ENCODE peak calls at places on chromosomes 7 and 10, in seven cellular contexts. L is mucosa of descending colon, P is thoracic aorta, K is WTC11, T is NB4, O is HepG2, X is GM12865. M is an unnamed sample.

GRCh38 chr7:121083138-121083789 is 94.8 kb downstream of the CPED1 start:
- DNase-seq in T (no peak), X (no peak), P (no peak), L (no peak), O (no peak), K (no peak), M (no peak)

GRCh38 chr7:31129067-31129466 is 77.0 kb downstream of the ADCYAP1R1 start:
- DNase-seq in P (no peak), O (no peak), X (no peak), L (no peak), T (no peak), K (no peak), M (no peak)

GRCh38 chr7:1531263-1531978 is 919 bp downstream of the MAFK start:
- DNase-seq in O (no peak), T (peak; percentile 67), L (peak; percentile 78), X (no peak), P (no peak), K (no peak), M (peak; percentile 48)

GRCh38 chr7:140230517-140230861 is 53.7 kb upstream of the KDM7A start:
- DNase-seq in P (no peak), T (no peak), X (peak; percentile 52), O (peak; percentile 35), K (no peak), L (peak; percentile 90), M (peak; percentile 84)

GRCh38 chr10:5888843-5889623 is 660 bp downstream of the ANKRD16 start:
- DNase-seq in T (peak; percentile 64), P (no peak), L (peak; percentile 71), K (peak; percentile 60), O (peak; percentile 25), X (peak; percentile 61), M (peak; percentile 59)

GRCh38 chr10:15858895-15859294 is 1.4 kb downstream of the MINDY3 start:
- DNase-seq in L (no peak), P (no peak), X (no peak), K (no peak), O (no peak), T (no peak), M (no peak)

GRCh38 chr10:33706191-33706590 is 371.7 kb upstream of the NRP1 start:
- DNase-seq in L (no peak), X (no peak), O (no peak), T (no peak), K (no peak), P (no peak), M (no peak)

GRCh38 chr10:49593998-49594397 is 16.1 kb upstream of the SLC18A3 start:
- DNase-seq in O (no peak), X (no peak), K (no peak), P (no peak), T (no peak), L (no peak), M (no peak)

GRCh38 chr10:98488669-98489430 is 42.1 kb upstream of the HPS1 start:
- DNase-seq in X (no peak), T (no peak), K (no peak), L (no peak), O (peak; percentile 81), P (no peak), M (no peak)

GRCh38 chr7:24034251-24034650 is 249.7 kb upstream of the NPY start:
- DNase-seq in T (no peak), L (no peak), P (no peak), K (no peak), O (no peak), X (no peak), M (no peak)

GRCh38 chr7:95469187-95469586 is 16.6 kb upstream of the ASB4 start:
- DNase-seq in K (no peak), T (no peak), P (no peak), X (no peak), L (no peak), O (no peak), M (no peak)

GRCh38 chr7:51085034-51085692 is 231.4 kb downstream of the COBL start:
- DNase-seq in P (no peak), L (no peak), X (no peak), T (no peak), K (no peak), O (no peak), M (no peak)

GRCh38 chr10:97150616-97151015 is 35.1 kb downstream of the SLIT1 start:
- DNase-seq in L (no peak), T (no peak), O (no peak), K (no peak), X (no peak), P (no peak), M (no peak)

GRCh38 chr10:133261726-133262325 is 14.8 kb downstream of the ADAM8 start:
- DNase-seq in L (peak; percentile 94), T (peak; percentile 82), O (no peak), X (peak; percentile 89), K (peak; percentile 81), P (peak; percentile 65), M (peak; percentile 91)

GRCh38 chr7:138575897-138576428 is 115.9 kb downstream of the TRIM24 start:
- DNase-seq in T (no peak), P (no peak), X (no peak), L (no peak), K (no peak), O (no peak), M (no peak)

GRCh38 chr7:77788327-77788902 is 9.8 kb downstream of the TMEM60 start:
- DNase-seq in X (peak; percentile 8), P (no peak), L (no peak), O (no peak), T (no peak), K (no peak), M (no peak)

GRCh38 chr7:20199015-20199737 is 18.0 kb downstream of the MACC1 start:
- DNase-seq in O (no peak), K (no peak), L (peak; percentile 80), T (peak; percentile 87), P (no peak), X (peak; percentile 89), M (peak; percentile 28)

GRCh38 chr10:61662794-61663259 is at the start of gene CABCOCO1:
- DNase-seq in K (peak; percentile 84), O (no peak), T (no peak), L (peak; percentile 60), X (no peak), P (no peak), M (no peak)

GRCh38 chr7:45390180-45390579 is 184.0 kb upstream of the ADCY1 start:
- DNase-seq in O (no peak), T (no peak), K (no peak), L (no peak), X (no peak), P (no peak), M (no peak)

GRCh38 chr7:21368317-21368716 is 59.6 kb upstream of the SP4 start:
- DNase-seq in X (no peak), P (no peak), T (no peak), K (no peak), O (no peak), L (no peak), M (no peak)

GRCh38 chr10:33635967-33636366 is 301.5 kb upstream of the NRP1 start:
- DNase-seq in T (no peak), P (no peak), X (no peak), L (no peak), O (no peak), K (no peak), M (no peak)

GRCh38 chr7:25025218-25025671 is 45.3 kb upstream of the OSBPL3 start:
- DNase-seq in T (no peak), X (no peak), O (peak; percentile 96), P (no peak), K (no peak), L (no peak), M (no peak)

GRCh38 chr10:32938554-32939061 is 19.4 kb downstream of the ITGB1 start:
- DNase-seq in P (no peak), T (no peak), X (no peak), O (peak; percentile 83), L (peak; percentile 57), K (no peak), M (no peak)

GRCh38 chr10:91885362-91886079 is 23.8 kb downstream of the FGFBP3 start:
- DNase-seq in K (no peak), T (no peak), L (no peak), P (no peak), O (no peak), X (no peak), M (no peak)

GRCh38 chr7:37452346-37452745 is 3.7 kb upstream of the ELMO1 start:
- DNase-seq in L (no peak), X (no peak), K (peak; percentile 15), O (no peak), P (no peak), T (no peak), M (no peak)

GRCh38 chr7:2044883-2045471 is 187.8 kb downstream of the MAD1L1 start:
- DNase-seq in L (peak; percentile 27), K (peak; percentile 7), X (no peak), P (no peak), O (no peak), T (no peak), M (no peak)

DNA sequence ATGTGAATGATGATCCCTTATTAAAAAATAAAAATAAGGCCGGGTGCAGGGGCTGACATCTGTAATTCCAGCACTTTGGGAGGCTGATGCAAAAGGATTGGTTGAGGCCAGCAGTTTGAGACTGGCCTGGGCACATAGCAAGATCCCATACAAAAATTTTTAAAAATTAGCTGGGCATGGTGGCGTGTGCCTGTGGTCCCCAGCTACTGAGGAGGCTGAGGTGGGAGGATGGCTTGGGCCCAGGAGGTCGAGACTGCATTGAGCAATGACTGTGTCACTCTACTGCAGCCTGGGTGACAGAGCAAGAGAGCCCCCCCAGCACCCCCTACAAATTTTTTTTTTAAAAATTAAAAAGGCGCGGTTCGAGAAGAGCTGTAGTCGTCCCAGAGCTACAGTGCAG is 1.2 kb upstream of the BRI3 start:
- DNase-seq in O (no peak), P (no peak), L (no peak), T (no peak), X (no peak), K (no peak), M (no peak)
- TF ChIP-seq CTCF in O (no peak), P (no peak), L (no peak), T (no peak), X (no peak), K (no peak), M (no peak)

GRCh38 chr10:54137396-54137795 is 663.6 kb downstream of the PCDH15 start:
- DNase-seq in P (no peak), L (no peak), O (no peak), K (no peak), X (no peak), T (no peak), M (no peak)

GRCh38 chr10:54130394-54130793 is 670.6 kb downstream of the PCDH15 start:
- DNase-seq in P (no peak), O (no peak), T (no peak), K (no peak), X (no peak), L (no peak), M (no peak)

GRCh38 chr10:54133201-54133600 is 667.8 kb downstream of the PCDH15 start:
- DNase-seq in T (peak; percentile 2), L (no peak), P (no peak), X (no peak), K (no peak), O (no peak), M (no peak)

GRCh38 chr10:54131833-54132232 is 669.2 kb downstream of the PCDH15 start:
- DNase-seq in T (no peak), O (no peak), K (no peak), P (no peak), L (no peak), X (peak; percentile 24), M (no peak)
- TF ChIP-seq CTCF in T (no peak), O (no peak), K (no peak), P (no peak), L (no peak), X (no peak), M (no peak)

GRCh38 chr10:84139126-84140035 is at the start of gene GHITM:
- DNase-seq in X (peak; percentile 99), K (peak; percentile 99), L (peak; percentile 99), P (peak; percentile 98), O (peak; percentile 96), T (peak; percentile 99), M (peak; percentile 100)
- TF ChIP-seq CTCF in X (peak; percentile 33), K (no peak), L (peak; percentile 40), P (peak; percentile 49), O (peak; percentile 37), T (no peak), M (peak; percentile 39)

GRCh38 chr10:76040107-76040829 is 608.8 kb downstream of the LRMDA start:
- DNase-seq in L (no peak), O (no peak), T (peak; percentile 12), X (no peak), K (peak; percentile 35), P (no peak), M (no peak)
- TF ChIP-seq CTCF in L (no peak), O (no peak), T (no peak), X (no peak), K (peak; percentile 20), P (no peak), M (no peak)